ENCODE peak calls at places on chromosomes 2 and 18, in four cellular contexts. One of them, this sample, is unnamed.

GRCh38 chr2:165239826-165240618 is 808 bp downstream of the SCN2A start:
- DNase-seq in breast epithelium: no peak
- DNase-seq in mucosa of descending colon: no peak
- DNase-seq in A549: no peak
- DNase-seq in this sample: no peak

GRCh38 chr2:159807183-159808037 is 9.4 kb upstream of the CD302 start:
- DNase-seq in breast epithelium: no peak
- DNase-seq in mucosa of descending colon: peak; percentile 64
- DNase-seq in A549: peak; percentile 57
- DNase-seq in this sample: peak; percentile 28

GRCh38 chr2:19362652-19363473 is 4.4 kb upstream of the OSR1 start:
- DNase-seq in breast epithelium: peak; percentile 63
- DNase-seq in mucosa of descending colon: peak; percentile 86
- DNase-seq in A549: peak; percentile 87
- DNase-seq in this sample: peak; percentile 50

GRCh38 chr2:109129921-109130725 is 1.1 kb downstream of the SH3RF3 start:
- DNase-seq in breast epithelium: no peak
- DNase-seq in mucosa of descending colon: no peak
- DNase-seq in A549: no peak
- DNase-seq in this sample: no peak

GRCh38 chr2:227661019-227661726 is 5.4 kb upstream of the SCYGR5 start:
- DNase-seq in breast epithelium: no peak
- DNase-seq in mucosa of descending colon: no peak
- DNase-seq in A549: no peak
- DNase-seq in this sample: no peak

GRCh38 chr2:171566099-171566498 is 43.8 kb downstream of the CYBRD1 start:
- DNase-seq in breast epithelium: no peak
- DNase-seq in mucosa of descending colon: no peak
- DNase-seq in A549: no peak
- DNase-seq in this sample: no peak

GRCh38 chr2:29376541-29376940 is 261.3 kb downstream of the CLIP4 start:
- DNase-seq in breast epithelium: no peak
- DNase-seq in mucosa of descending colon: no peak
- DNase-seq in A549: no peak
- DNase-seq in this sample: no peak

GRCh38 chr2:75500633-75501032 is 60.1 kb downstream of the EVA1A start:
- DNase-seq in breast epithelium: no peak
- DNase-seq in mucosa of descending colon: no peak
- DNase-seq in A549: no peak
- DNase-seq in this sample: no peak

GRCh38 chr2:131040661-131041401 is 52.4 kb downstream of the FAM168B start:
- DNase-seq in breast epithelium: no peak
- DNase-seq in mucosa of descending colon: no peak
- DNase-seq in A549: no peak
- DNase-seq in this sample: no peak

DNA sequence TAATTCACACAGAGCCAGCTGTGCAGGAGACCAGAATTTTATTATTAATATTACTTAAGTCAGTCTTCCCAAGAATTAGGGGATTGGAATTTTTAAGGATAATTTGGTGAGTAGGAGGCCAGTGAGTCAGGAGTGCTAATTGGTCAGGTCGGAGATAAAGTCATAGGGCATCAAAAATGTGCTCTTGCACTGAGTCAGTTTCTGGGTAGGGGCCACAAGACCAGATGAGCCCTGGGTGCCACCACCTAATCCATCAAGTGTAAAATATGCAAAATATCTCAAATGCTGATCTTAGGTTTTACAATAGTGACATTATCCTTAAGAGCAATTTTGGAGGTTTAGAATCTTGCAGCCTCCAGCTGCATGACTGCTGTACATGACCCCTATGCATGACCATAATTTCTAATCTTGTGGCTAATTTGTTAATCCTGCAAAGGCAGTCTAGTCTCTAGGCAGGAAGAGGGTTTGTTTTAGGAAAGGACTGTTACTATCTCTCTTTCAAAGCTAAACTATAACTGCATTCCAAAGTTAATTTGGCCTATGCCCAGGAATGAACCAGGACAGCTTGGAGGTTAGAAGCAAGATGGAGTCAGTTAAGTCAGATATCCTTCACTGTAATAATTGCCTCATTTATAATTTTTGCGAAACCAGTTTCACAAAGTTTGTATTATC is 215.9 kb downstream of the RNF152 start:
- DNase-seq in breast epithelium: no peak
- DNase-seq in mucosa of descending colon: no peak
- DNase-seq in A549: no peak
- DNase-seq in this sample: no peak
- TF ChIP-seq CTCF in breast epithelium: no peak
- TF ChIP-seq CTCF in mucosa of descending colon: no peak
- TF ChIP-seq CTCF in A549: no peak
- TF ChIP-seq CTCF in this sample: no peak

GRCh38 chr18:23737578-23737977 is 48.3 kb downstream of the LAMA3 start:
- DNase-seq in breast epithelium: no peak
- DNase-seq in mucosa of descending colon: no peak
- DNase-seq in A549: no peak
- DNase-seq in this sample: no peak
- H3K4me3 ChIP-seq in breast epithelium: no peak overlapping the region
- H3K4me3 ChIP-seq in mucosa of descending colon: no peak overlapping the region
- H3K4me3 ChIP-seq in A549: no peak overlapping the region
- H3K4me3 ChIP-seq in this sample: no peak overlapping the region

DNA sequence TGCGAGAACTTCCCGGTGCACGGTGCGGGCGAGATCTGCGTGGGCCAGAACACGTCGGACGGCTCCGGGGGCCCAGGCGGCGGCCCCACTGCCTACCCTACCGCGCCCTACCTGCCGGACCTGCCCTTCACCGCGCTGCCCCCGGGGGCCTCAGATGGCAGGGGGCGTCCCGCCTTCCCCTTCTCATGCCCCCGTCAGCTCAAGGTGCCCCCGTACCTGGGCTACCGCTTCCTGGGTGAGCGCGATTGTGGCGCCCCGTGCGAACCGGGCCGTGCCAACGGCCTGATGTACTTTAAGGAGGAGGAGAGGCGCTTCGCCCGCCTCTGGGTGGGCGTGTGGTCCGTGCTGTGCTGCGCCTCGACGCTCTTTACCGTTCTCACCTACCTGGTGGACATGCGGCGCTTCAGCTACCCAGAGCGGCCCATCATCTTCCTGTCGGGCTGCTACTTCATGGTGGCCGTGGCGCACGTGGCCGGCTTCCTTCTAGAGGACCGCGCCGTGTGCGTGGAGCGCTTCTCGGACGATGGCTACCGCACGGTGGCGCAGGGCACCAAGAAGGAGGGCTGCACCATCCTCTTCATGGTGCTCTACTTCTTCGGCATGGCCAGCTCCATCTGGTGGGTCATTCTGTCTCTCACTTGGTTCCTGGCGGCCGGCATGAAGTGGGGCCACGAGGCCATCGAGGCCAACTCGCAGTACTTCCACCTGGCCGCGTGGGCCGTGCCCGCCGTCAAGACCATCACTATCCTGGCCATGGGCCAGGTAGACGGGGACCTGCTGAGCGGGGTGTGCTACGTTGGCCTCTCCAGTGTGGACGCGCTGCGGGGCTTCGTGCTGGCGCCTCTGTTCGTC is 1.7 kb downstream of the FZD7 start:
- DNase-seq in breast epithelium: peak; percentile 65
- DNase-seq in mucosa of descending colon: peak; percentile 68
- DNase-seq in A549: no peak
- DNase-seq in this sample: no peak
- TF ChIP-seq CTCF in breast epithelium: peak; percentile 48
- TF ChIP-seq CTCF in mucosa of descending colon: peak; percentile 39
- TF ChIP-seq CTCF in A549: no peak
- TF ChIP-seq CTCF in this sample: no peak

DNA sequence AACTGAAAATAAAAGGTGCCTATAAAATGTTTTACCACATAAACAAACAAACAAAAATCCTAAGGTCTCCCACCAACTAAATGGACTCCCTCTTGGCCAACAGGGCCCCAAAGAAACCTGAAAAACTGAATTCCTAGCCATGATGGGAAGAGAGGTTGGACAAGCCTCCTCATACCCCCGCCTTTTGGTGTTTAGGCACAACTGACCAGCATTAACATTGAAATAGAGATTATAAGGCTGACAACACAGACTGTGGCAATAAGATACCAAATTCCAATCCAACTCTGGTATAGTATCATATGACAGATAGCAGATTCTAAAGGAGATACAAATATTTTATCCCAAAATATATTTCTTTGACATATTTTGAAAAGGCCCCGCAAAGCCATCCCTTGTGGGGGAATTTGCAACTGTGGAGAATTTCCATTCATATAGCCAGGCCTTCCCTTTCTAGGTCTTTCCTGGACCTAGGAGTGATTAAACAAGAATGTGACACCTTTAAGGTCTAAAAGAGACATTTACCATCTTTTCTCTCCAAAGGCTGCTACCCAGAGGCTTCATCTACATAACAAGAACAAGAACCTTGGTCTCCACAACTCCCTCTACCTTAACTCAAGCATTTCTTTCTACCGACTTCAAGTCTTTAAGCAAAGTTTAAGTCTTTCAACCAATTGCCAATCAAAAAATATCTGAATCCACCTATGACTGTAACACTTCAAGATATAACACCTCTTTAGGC is 80.0 kb downstream of the CHN1 start:
- DNase-seq in breast epithelium: no peak
- DNase-seq in mucosa of descending colon: no peak
- DNase-seq in A549: no peak
- DNase-seq in this sample: no peak
- H3K4me3 ChIP-seq in breast epithelium: no peak overlapping the region
- H3K4me3 ChIP-seq in mucosa of descending colon: no peak overlapping the region
- H3K4me3 ChIP-seq in A549: no peak overlapping the region
- H3K4me3 ChIP-seq in this sample: no peak overlapping the region

DNA sequence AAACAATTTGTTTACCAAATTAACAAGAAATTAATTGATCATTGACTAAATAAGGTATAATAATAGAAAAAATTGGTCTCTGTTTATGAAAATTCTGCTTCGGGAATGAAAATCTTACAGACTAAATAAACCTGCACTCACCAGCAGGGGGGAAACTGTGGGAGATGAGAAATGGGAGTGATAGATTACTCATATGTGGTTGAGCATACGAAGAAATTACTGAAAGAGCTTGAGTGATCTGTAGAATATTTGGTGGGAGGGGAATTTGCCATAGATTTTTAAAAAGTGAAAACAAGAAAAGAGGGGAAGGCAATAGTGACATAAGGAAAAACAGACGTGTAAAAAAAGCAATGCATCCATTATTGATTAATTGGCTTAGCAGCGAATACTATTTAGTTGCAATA is 2.2 kb downstream of the HMSD start:
- DNase-seq in breast epithelium: no peak
- DNase-seq in mucosa of descending colon: no peak
- DNase-seq in A549: no peak
- DNase-seq in this sample: no peak
- TF ChIP-seq CTCF in breast epithelium: no peak
- TF ChIP-seq CTCF in mucosa of descending colon: no peak
- TF ChIP-seq CTCF in A549: no peak
- TF ChIP-seq CTCF in this sample: no peak

DNA sequence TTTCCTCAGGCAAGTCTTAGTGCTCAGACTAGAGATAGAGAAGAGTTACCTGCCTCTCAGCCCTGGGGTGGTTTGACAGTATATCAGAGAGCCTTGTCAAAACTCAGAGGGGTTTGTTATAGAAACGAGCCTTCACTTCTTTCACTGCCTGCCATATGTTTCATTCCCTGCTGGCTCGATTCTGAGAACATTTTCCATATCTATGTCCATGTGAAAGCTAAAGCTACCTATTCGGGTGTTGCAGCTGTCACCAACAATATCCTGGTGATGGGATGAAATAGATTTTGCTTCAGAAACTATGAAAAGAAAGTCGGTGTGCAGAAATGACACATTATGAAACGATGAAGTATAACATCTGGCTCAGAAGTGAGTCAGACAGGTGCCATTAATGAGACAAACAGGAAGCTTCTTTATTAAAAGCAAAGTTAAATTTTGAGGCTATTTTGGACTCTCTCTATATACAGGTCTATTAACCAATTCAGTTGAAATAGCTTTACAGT is 56.1 kb upstream of the TANK start:
- DNase-seq in breast epithelium: no peak
- DNase-seq in mucosa of descending colon: no peak
- DNase-seq in A549: no peak
- DNase-seq in this sample: no peak
- H3K4me3 ChIP-seq in breast epithelium: no peak overlapping the region
- H3K4me3 ChIP-seq in mucosa of descending colon: no peak overlapping the region
- H3K4me3 ChIP-seq in A549: no peak overlapping the region
- H3K4me3 ChIP-seq in this sample: no peak overlapping the region

DNA sequence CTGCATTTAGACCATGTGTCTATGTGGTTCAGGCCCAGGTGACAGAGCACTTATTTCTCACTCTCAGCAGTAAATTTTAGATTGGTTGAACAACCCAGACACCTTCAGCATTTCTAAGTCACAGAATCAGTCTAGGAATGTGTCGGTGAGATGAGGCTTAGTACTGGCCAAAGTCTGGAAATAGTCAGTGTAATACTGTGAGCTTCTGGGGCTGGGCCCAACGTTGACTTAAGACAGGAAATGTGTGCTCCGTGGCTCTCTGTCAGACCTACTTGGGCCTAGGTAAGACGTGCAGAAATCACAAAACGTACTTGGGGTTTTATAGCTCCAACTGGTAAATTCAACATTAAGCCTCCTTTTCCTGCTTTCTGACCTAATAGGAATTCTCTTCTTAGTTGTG is 160.3 kb upstream of the COL3A1 start:
- DNase-seq in breast epithelium: no peak
- DNase-seq in mucosa of descending colon: peak; percentile 9
- DNase-seq in A549: no peak
- DNase-seq in this sample: no peak
- TF ChIP-seq CTCF in breast epithelium: no peak
- TF ChIP-seq CTCF in mucosa of descending colon: no peak
- TF ChIP-seq CTCF in A549: no peak
- TF ChIP-seq CTCF in this sample: no peak

GRCh38 chr18:2980607-2980923 is 32.4 kb downstream of the LPIN2 start:
- DNase-seq in breast epithelium: no peak
- DNase-seq in mucosa of descending colon: no peak
- DNase-seq in A549: no peak
- DNase-seq in this sample: no peak
- H3K4me3 ChIP-seq in breast epithelium: no peak overlapping the region
- H3K4me3 ChIP-seq in mucosa of descending colon: no peak overlapping the region
- H3K4me3 ChIP-seq in A549: no peak overlapping the region
- H3K4me3 ChIP-seq in this sample: no peak overlapping the region

GRCh38 chr18:7923105-7923504 is 356.0 kb downstream of the PTPRM start:
- DNase-seq in breast epithelium: no peak
- DNase-seq in mucosa of descending colon: no peak
- DNase-seq in A549: no peak
- DNase-seq in this sample: no peak

GRCh38 chr18:7921938-7922587 is 354.9 kb downstream of the PTPRM start:
- DNase-seq in breast epithelium: no peak
- DNase-seq in mucosa of descending colon: no peak
- DNase-seq in A549: peak; percentile 26
- DNase-seq in this sample: no peak

GRCh38 chr18:7927119-7927518 is 360.0 kb downstream of the PTPRM start:
- DNase-seq in breast epithelium: no peak
- DNase-seq in mucosa of descending colon: no peak
- DNase-seq in A549: no peak
- DNase-seq in this sample: no peak

GRCh38 chr18:7924616-7925015 is 357.5 kb downstream of the PTPRM start:
- DNase-seq in breast epithelium: no peak
- DNase-seq in mucosa of descending colon: no peak
- DNase-seq in A549: no peak
- DNase-seq in this sample: no peak

DNA sequence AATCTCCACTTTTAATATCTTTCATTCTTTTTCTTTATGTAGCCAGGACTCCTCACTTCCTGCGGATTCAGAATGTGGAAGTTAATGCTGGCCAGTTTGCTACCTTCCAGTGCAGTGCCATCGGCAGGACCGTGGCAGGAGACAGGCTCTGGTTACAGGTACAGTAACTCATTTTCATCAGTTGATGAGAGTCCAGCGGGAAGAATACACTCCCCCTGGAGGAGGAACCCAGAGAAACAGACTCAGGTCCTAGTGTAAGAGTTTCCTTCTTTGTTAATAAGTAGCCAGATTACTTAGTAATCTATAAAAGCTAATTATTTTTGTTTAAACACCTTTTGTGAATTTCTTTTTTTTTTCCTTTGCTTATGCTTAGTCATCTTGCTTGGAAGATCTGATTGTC is 359.4 kb downstream of the PTPRM start:
- DNase-seq in breast epithelium: no peak
- DNase-seq in mucosa of descending colon: peak; percentile 26
- DNase-seq in A549: peak; percentile 44
- DNase-seq in this sample: no peak
- TF ChIP-seq CTCF in breast epithelium: no peak
- TF ChIP-seq CTCF in mucosa of descending colon: no peak
- TF ChIP-seq CTCF in A549: peak; percentile 51
- TF ChIP-seq CTCF in this sample: no peak